ENCODE peak calls at places on chromosome 6, in seven cellular contexts. One of them, this sample, is unnamed.

GRCh38 chr6:119467478-119468081 is 118.0 kb upstream of the MAN1A1 start:
- DNase-seq in GM12878: no peak
- DNase-seq in PC-9: no peak
- DNase-seq in A549: no peak
- DNase-seq in astrocyte: peak
- DNase-seq in HCT116: no peak
- DNase-seq in keratinocyte: no peak
- DNase-seq in this sample: no peak

GRCh38 chr6:150593119-150593518 is 6.6 kb upstream of the PLEKHG1 start:
- DNase-seq in A549: no peak
- DNase-seq in PC-9: no peak
- DNase-seq in keratinocyte: no peak
- DNase-seq in HCT116: no peak
- DNase-seq in GM12878: no peak
- DNase-seq in astrocyte: no peak
- DNase-seq in this sample: no peak

GRCh38 chr6:25202505-25202904 is 76.7 kb upstream of the CARMIL1 start:
- DNase-seq in PC-9: no peak
- DNase-seq in astrocyte: peak
- DNase-seq in keratinocyte: no peak
- DNase-seq in HCT116: no peak
- DNase-seq in A549: no peak
- DNase-seq in GM12878: no peak
- DNase-seq in this sample: no peak

GRCh38 chr6:136201735-136202134 is 48.4 kb downstream of the MTFR2 start:
- DNase-seq in astrocyte: no peak
- DNase-seq in HCT116: no peak
- DNase-seq in PC-9: no peak
- DNase-seq in keratinocyte: no peak
- DNase-seq in GM12878: no peak
- DNase-seq in A549: peak
- DNase-seq in this sample: no peak

GRCh38 chr6:26286168-26286854 is 78.7 kb upstream of the BTN3A2 start:
- DNase-seq in HCT116: no peak
- DNase-seq in GM12878: no peak
- DNase-seq in PC-9: peak
- DNase-seq in keratinocyte: no peak
- DNase-seq in astrocyte: peak
- DNase-seq in A549: peak
- DNase-seq in this sample: peak

GRCh38 chr6:87154641-87155271 is 609 bp upstream of the ZNF292 start:
- DNase-seq in keratinocyte: no peak
- DNase-seq in HCT116: no peak
- DNase-seq in astrocyte: peak
- DNase-seq in A549: peak
- DNase-seq in PC-9: no peak
- DNase-seq in GM12878: peak
- DNase-seq in this sample: peak

GRCh38 chr6:133286765-133287164 is 45.6 kb downstream of the EYA4 start:
- DNase-seq in A549: peak
- DNase-seq in GM12878: no peak
- DNase-seq in PC-9: no peak
- DNase-seq in HCT116: no peak
- DNase-seq in astrocyte: peak
- DNase-seq in keratinocyte: no peak
- DNase-seq in this sample: no peak

GRCh38 chr6:25670793-25671513 is 18.9 kb downstream of the SCGN start:
- DNase-seq in keratinocyte: no peak
- DNase-seq in PC-9: no peak
- DNase-seq in astrocyte: no peak
- DNase-seq in A549: peak
- DNase-seq in HCT116: peak
- DNase-seq in GM12878: no peak
- DNase-seq in this sample: no peak

GRCh38 chr6:167157414-167157813 is 366 bp downstream of the GPR31 start:
- DNase-seq in PC-9: no peak
- DNase-seq in A549: no peak
- DNase-seq in GM12878: no peak
- DNase-seq in keratinocyte: no peak
- DNase-seq in astrocyte: no peak
- DNase-seq in HCT116: no peak
- DNase-seq in this sample: no peak

GRCh38 chr6:37125779-37126553 is 44.0 kb upstream of the PIM1 start:
- DNase-seq in PC-9: peak
- DNase-seq in A549: peak
- DNase-seq in keratinocyte: no peak
- DNase-seq in HCT116: no peak
- DNase-seq in astrocyte: no peak
- DNase-seq in GM12878: no peak
- DNase-seq in this sample: no peak

DNA sequence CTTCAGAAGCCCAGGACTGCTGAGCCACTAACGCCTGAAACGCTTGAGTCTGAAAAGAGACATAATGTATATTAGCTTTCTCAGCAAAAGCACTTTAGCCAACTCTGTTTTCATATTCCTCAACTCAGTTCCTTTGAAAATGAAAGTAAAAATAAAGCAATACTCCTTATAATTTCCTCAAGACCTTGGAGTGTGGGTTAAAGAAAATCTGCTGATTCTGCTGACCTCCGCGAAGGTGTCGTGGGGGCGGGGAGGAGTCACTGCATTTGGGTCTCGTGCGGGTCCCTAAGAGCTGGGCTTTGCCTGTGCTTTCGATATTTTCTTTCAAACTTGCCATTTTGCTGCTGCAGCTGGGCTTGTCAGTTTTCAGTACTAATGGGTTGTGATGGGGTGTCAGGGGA is 142.2 kb upstream of the ARID1B start:
- DNase-seq in A549: no peak
- DNase-seq in astrocyte: no peak
- DNase-seq in GM12878: no peak
- DNase-seq in HCT116: no peak
- DNase-seq in keratinocyte: no peak
- DNase-seq in PC-9: no peak
- DNase-seq in this sample: no peak
- H3K4me2 ChIP-seq in A549: no peak
- H3K4me2 ChIP-seq in astrocyte: no peak
- H3K4me2 ChIP-seq in GM12878: peak
- H3K4me2 ChIP-seq in HCT116: no peak
- H3K4me2 ChIP-seq in keratinocyte: peak
- H3K4me2 ChIP-seq in PC-9: peak
- H3K4me2 ChIP-seq in this sample: no peak

GRCh38 chr6:11425431-11425871 is 112.1 kb upstream of the TMEM170B start:
- DNase-seq in HCT116: no peak
- DNase-seq in astrocyte: no peak
- DNase-seq in A549: peak
- DNase-seq in PC-9: no peak
- DNase-seq in keratinocyte: no peak
- DNase-seq in GM12878: no peak
- DNase-seq in this sample: no peak

GRCh38 chr6:11423072-11423471 is 114.5 kb upstream of the TMEM170B start:
- DNase-seq in A549: no peak
- DNase-seq in GM12878: no peak
- DNase-seq in keratinocyte: no peak
- DNase-seq in HCT116: no peak
- DNase-seq in astrocyte: no peak
- DNase-seq in PC-9: no peak
- DNase-seq in this sample: no peak

GRCh38 chr6:11423667-11424066 is 113.9 kb upstream of the TMEM170B start:
- DNase-seq in PC-9: no peak
- DNase-seq in A549: no peak
- DNase-seq in astrocyte: no peak
- DNase-seq in HCT116: no peak
- DNase-seq in GM12878: no peak
- DNase-seq in keratinocyte: no peak
- DNase-seq in this sample: no peak

GRCh38 chr6:11425876-11426275 is 111.7 kb upstream of the TMEM170B start:
- DNase-seq in GM12878: no peak
- DNase-seq in A549: no peak
- DNase-seq in keratinocyte: no peak
- DNase-seq in HCT116: no peak
- DNase-seq in PC-9: no peak
- DNase-seq in astrocyte: no peak
- DNase-seq in this sample: no peak

DNA sequence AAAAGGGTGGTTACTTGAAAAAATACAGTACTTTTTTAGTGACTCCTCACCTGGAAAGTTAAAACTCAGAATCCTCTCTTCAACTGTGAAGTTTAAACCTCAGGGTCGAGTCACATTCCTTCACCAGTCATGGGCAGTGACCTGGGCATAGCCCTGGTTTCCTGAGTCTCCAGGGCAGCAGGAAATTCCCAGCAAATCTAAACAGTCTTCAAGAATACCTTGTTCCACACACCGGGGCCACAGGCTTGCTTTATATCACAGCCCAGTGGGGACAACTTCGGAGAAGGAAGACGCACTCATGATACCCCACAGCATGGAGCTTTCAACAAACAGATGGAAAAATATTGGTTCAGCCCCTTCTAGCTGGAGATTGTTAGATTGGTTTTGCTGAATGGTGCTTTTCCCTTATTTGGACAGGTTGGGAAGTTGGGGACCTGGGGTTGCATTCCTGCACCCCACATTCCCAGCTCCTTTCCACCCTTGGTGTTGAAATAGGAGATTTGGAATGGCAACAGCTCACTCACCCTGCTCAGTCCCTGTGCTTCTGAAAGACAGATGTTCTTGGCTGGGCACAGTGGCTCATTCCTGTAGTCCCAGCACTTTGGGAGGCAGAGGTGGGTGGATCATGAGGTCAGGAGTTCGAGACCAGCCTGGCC is 113.0 kb upstream of the TMEM170B start:
- DNase-seq in HCT116: no peak
- DNase-seq in astrocyte: no peak
- DNase-seq in PC-9: peak
- DNase-seq in A549: no peak
- DNase-seq in keratinocyte: no peak
- DNase-seq in GM12878: no peak
- DNase-seq in this sample: no peak
- H3K4me2 ChIP-seq in HCT116: no peak
- H3K4me2 ChIP-seq in astrocyte: peak
- H3K4me2 ChIP-seq in PC-9: no peak
- H3K4me2 ChIP-seq in A549: peak
- H3K4me2 ChIP-seq in keratinocyte: no peak
- H3K4me2 ChIP-seq in GM12878: no peak
- H3K4me2 ChIP-seq in this sample: no peak

GRCh38 chr6:7912024-7912423 is 1.4 kb upstream of the TXNDC5 start:
- DNase-seq in astrocyte: no peak
- DNase-seq in keratinocyte: no peak
- DNase-seq in A549: no peak
- DNase-seq in HCT116: no peak
- DNase-seq in PC-9: no peak
- DNase-seq in GM12878: no peak
- DNase-seq in this sample: no peak

GRCh38 chr6:7909323-7910276 is 988 bp downstream of the TXNDC5 start:
- DNase-seq in astrocyte: peak
- DNase-seq in A549: peak
- DNase-seq in HCT116: no peak
- DNase-seq in keratinocyte: no peak
- DNase-seq in PC-9: peak
- DNase-seq in GM12878: no peak
- DNase-seq in this sample: peak

GRCh38 chr6:7911345-7911725 is 747 bp upstream of the TXNDC5 start:
- DNase-seq in GM12878: no peak
- DNase-seq in A549: no peak
- DNase-seq in PC-9: peak
- DNase-seq in keratinocyte: peak
- DNase-seq in astrocyte: no peak
- DNase-seq in HCT116: no peak
- DNase-seq in this sample: no peak

GRCh38 chr6:7910654-7911344 is at the start of gene TXNDC5:
- DNase-seq in HCT116: no peak
- DNase-seq in astrocyte: peak
- DNase-seq in PC-9: peak
- DNase-seq in keratinocyte: no peak
- DNase-seq in A549: peak
- DNase-seq in GM12878: no peak
- DNase-seq in this sample: peak

DNA sequence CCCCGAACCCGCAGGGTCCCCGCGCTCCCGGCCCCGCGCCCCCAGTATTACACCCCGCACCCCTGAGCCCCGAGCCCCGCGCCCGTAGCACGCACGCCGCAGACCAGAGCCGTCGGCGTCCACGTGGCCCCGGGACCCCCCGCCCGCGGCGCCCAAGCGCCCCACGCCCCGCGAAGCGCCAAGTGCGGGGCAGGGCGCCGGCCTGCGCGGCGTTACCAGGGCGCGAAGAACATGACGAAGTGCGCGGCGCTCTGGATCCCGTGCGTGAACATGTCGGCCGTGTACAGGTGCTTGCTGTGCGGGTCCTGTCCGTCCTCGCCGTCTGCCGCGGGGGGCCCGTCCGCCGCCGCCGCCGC is 312 bp downstream of the TXNDC5 start:
- DNase-seq in PC-9: no peak
- DNase-seq in astrocyte: no peak
- DNase-seq in GM12878: no peak
- DNase-seq in A549: no peak
- DNase-seq in keratinocyte: no peak
- DNase-seq in HCT116: no peak
- DNase-seq in this sample: no peak
- H3K4me2 ChIP-seq in PC-9: peak
- H3K4me2 ChIP-seq in astrocyte: peak
- H3K4me2 ChIP-seq in GM12878: peak
- H3K4me2 ChIP-seq in A549: peak
- H3K4me2 ChIP-seq in keratinocyte: no peak
- H3K4me2 ChIP-seq in HCT116: peak
- H3K4me2 ChIP-seq in this sample: no peak

GRCh38 chr6:129134535-129134934 is 251.6 kb downstream of the LAMA2 start:
- DNase-seq in astrocyte: no peak
- DNase-seq in GM12878: no peak
- DNase-seq in A549: no peak
- DNase-seq in keratinocyte: no peak
- DNase-seq in HCT116: no peak
- DNase-seq in PC-9: no peak
- DNase-seq in this sample: no peak

GRCh38 chr6:129131282-129131681 is 248.3 kb downstream of the LAMA2 start:
- DNase-seq in GM12878: no peak
- DNase-seq in astrocyte: no peak
- DNase-seq in keratinocyte: no peak
- DNase-seq in PC-9: no peak
- DNase-seq in HCT116: no peak
- DNase-seq in A549: no peak
- DNase-seq in this sample: no peak

GRCh38 chr6:129135421-129135820 is 252.5 kb downstream of the LAMA2 start:
- DNase-seq in PC-9: no peak
- DNase-seq in A549: no peak
- DNase-seq in HCT116: no peak
- DNase-seq in keratinocyte: no peak
- DNase-seq in astrocyte: no peak
- DNase-seq in GM12878: no peak
- DNase-seq in this sample: no peak

GRCh38 chr6:129136751-129137150 is 253.8 kb downstream of the LAMA2 start:
- DNase-seq in HCT116: no peak
- DNase-seq in PC-9: no peak
- DNase-seq in keratinocyte: no peak
- DNase-seq in A549: no peak
- DNase-seq in astrocyte: no peak
- DNase-seq in GM12878: no peak
- DNase-seq in this sample: no peak

DNA sequence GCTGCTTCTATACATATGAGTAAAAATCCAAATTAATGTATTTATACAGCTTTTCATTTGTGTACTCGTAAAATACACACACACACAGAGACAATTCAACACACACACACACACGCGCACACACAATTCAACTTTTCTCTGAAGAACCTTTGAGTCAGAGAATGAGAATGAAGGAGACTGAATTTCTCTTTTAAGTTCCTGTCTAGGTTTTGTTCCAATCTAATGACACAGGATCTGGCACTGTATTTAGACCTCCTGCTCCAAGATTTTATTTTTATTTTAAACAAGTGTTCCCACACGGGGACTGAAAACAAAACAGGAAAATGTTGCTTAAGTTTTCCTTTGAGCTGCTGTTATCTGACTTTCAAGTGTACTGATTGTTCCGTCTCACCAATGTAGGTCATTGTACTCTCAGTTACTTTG is 250.8 kb downstream of the LAMA2 start:
- DNase-seq in keratinocyte: no peak
- DNase-seq in GM12878: no peak
- DNase-seq in A549: no peak
- DNase-seq in HCT116: no peak
- DNase-seq in PC-9: no peak
- DNase-seq in astrocyte: peak
- DNase-seq in this sample: no peak
- H3K4me2 ChIP-seq in keratinocyte: no peak
- H3K4me2 ChIP-seq in GM12878: no peak
- H3K4me2 ChIP-seq in A549: no peak
- H3K4me2 ChIP-seq in HCT116: no peak
- H3K4me2 ChIP-seq in PC-9: no peak
- H3K4me2 ChIP-seq in astrocyte: peak
- H3K4me2 ChIP-seq in this sample: no peak